ENCODE peak calls at places on chromosomes 12 and 14, in six cellular contexts. Q, V, T, K, J and P are unnamed samples.
A peak's percentile ranks its signal among the peaks of the same experiment; 100 is the strongest.

GRCh38 chr12:31362115-31362758 is 36.3 kb upstream of the SINHCAF start:
- DNase-seq in J (no peak), K (no peak), V (no peak), Q (no peak), T (no peak), P (no peak)

GRCh38 chr14:92626041-92626440 is 112.5 kb downstream of the RIN3 start:
- DNase-seq in K (no peak), J (no peak), T (no peak), V (no peak), Q (no peak), P (no peak)

GRCh38 chr12:106885546-106886249 is 70.0 kb upstream of the TMEM263 start:
- DNase-seq in Q (no peak), J (no peak), T (no peak), K (no peak), V (no peak), P (no peak)

GRCh38 chr12:12952036-12952435 is at the start of gene GPRC5D:
- DNase-seq in V (no peak), T (no peak), Q (no peak), K (no peak), J (no peak), P (no peak)

GRCh38 chr12:22792198-22792597 is 167.2 kb downstream of the ETNK1 start:
- DNase-seq in V (no peak), T (no peak), K (no peak), Q (no peak), J (no peak), P (no peak)

GRCh38 chr14:95611293-95611880 is 74.8 kb upstream of the TCL1B start:
- DNase-seq in J (no peak), V (no peak), K (peak; percentile 3), Q (no peak), T (no peak), P (no peak)

GRCh38 chr12:120438495-120439198 is 734 bp downstream of the COX6A1 start:
- DNase-seq in Q (no peak), T (no peak), J (peak; percentile 13), V (no peak), K (no peak), P (no peak)

GRCh38 chr12:124588689-124589318 is 21.4 kb upstream of the NCOR2 start:
- DNase-seq in Q (peak; percentile 75), V (peak; percentile 63), J (peak; percentile 51), K (peak; percentile 63), T (no peak), P (no peak)

GRCh38 chr12:51323966-51324895 is at the start of gene BIN2:
- DNase-seq in V (no peak), Q (peak; percentile 20), T (no peak), K (peak; percentile 40), J (peak; percentile 82), P (no peak)

GRCh38 chr12:120121343-120121742 is 4.8 kb upstream of the RAB35 start:
- DNase-seq in Q (no peak), V (no peak), T (no peak), J (no peak), K (no peak), P (no peak)

GRCh38 chr12:32918890-32919791 is 22.6 kb upstream of the PKP2 start:
- DNase-seq in V (peak; percentile 66), J (no peak), K (peak; percentile 23), T (no peak), Q (peak; percentile 9), P (no peak)

GRCh38 chr12:2137707-2138106 is 84.9 kb downstream of the CACNA1C start:
- DNase-seq in K (no peak), J (no peak), Q (no peak), V (no peak), T (no peak), P (no peak)

GRCh38 chr12:15540025-15540424 is 217.7 kb downstream of the PTPRO start:
- DNase-seq in V (no peak), K (no peak), T (no peak), Q (no peak), J (no peak), P (no peak)

GRCh38 chr12:112176321-112177010 is 51.1 kb downstream of the TRAFD1 start:
- DNase-seq in V (no peak), J (no peak), Q (no peak), T (no peak), K (no peak), P (no peak)

GRCh38 chr14:39739796-39740195 is 307.6 kb upstream of the FBXO33 start:
- DNase-seq in J (no peak), T (no peak), Q (no peak), V (no peak), K (no peak), P (no peak)

GRCh38 chr12:6954754-6955461 is 3.8 kb downstream of the PTPN6 start:
- DNase-seq in J (peak; percentile 51), T (no peak), Q (no peak), K (no peak), V (no peak), P (no peak)

GRCh38 chr12:116053479-116054195 is 223.9 kb downstream of the MED13L start:
- DNase-seq in K (peak; percentile 55), T (no peak), Q (peak; percentile 24), J (peak; percentile 65), V (peak; percentile 97), P (no peak)

GRCh38 chr12:63809566-63809965 is 29.9 kb downstream of the RXYLT1 start:
- DNase-seq in J (no peak), T (no peak), K (no peak), Q (no peak), V (peak; percentile 7), P (no peak)

DNA sequence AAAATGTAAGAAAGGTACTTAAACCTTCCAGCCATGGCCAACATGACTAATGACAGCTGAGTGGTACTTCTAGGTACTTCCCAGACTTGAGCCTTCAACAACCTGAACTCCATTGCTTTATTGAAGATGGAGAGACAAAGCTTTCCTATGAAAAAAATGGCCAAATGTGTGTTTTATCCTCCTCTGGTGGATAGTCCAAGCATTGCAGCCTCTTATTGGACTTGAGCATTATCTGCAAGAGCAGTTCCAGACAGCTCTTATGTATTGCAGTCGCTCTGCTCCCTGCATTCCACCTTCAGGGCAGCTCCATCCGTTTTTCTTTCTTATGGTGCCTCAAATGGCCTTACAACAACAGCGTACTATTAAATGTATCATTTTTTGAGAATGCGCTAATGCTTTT is 588.2 kb downstream of the NRXN3 start:
- DNase-seq in J (no peak), Q (no peak), K (peak; percentile 6), T (no peak), V (peak; percentile 11), P (peak; percentile 15)
- TF ChIP-seq CTCF in J (peak; percentile 18), Q (peak; percentile 33), K (peak; percentile 25), T (no peak), V (peak; percentile 23), P (peak; percentile 76)

DNA sequence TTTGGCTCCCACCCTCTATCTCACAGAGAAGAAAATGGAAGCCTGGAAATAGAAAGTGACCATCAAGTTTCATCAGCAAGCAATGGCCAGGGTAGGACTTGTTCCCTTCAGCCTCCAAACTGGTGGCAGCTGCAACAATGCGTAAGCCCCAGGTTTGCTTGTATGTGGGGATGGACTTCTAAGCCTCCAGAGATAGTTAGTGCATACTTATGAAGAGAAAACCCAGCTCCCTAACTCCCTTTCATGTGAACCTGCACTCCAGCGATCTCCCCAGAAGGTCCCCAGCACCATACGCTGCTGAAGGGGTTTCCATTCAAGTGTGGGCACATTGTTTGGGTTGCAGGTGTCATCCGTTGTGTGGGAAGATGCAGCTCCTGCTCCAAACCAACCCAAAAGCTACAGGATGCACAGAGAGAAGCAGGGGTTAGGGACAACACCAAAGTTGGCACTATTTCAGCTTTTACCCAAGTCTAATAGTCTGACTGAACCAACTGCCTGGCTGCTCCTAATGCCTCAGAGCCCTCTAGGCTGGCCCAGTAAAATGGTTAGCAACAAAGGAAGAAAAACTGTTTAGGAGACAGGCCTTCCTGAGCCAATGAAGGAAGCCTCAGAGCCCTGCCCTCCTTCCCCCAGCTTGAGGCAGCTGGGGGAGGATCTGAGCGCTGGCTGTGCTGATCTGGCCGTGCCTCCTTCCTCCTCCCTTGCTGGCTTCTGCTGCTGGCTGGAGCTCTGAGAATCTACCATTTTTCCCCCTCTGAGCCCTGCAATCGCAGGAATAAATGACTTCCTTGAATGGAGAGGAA is 12.3 kb downstream of the ZFP36L1 start:
- DNase-seq in K (peak; percentile 83), T (peak; percentile 52), V (peak; percentile 89), J (no peak), Q (peak; percentile 74), P (no peak)
- H3K4me3 ChIP-seq in K (no peak overlapping the region), T (no peak overlapping the region), V (no peak overlapping the region), J (no peak overlapping the region), Q (no peak overlapping the region), P (no peak overlapping the region)

GRCh38 chr12:68259318-68259940 is 6.0 kb upstream of the IL22 start:
- DNase-seq in Q (no peak), J (no peak), K (no peak), V (peak; percentile 44), T (no peak), P (no peak)
- TF ChIP-seq CTCF in Q (no peak), J (no peak), K (no peak), V (no peak), T (no peak), P (no peak)

GRCh38 chr12:109822951-109823411 is 10.2 kb downstream of the TRPV4 start:
- DNase-seq in K (peak; percentile 87), V (no peak), J (peak; percentile 85), Q (no peak), T (peak; percentile 86), P (no peak)
- H3K4me3 ChIP-seq in K (no peak overlapping the region), V (no peak overlapping the region), J (no peak overlapping the region), Q (no peak overlapping the region), T (no peak overlapping the region), P (no peak overlapping the region)

DNA sequence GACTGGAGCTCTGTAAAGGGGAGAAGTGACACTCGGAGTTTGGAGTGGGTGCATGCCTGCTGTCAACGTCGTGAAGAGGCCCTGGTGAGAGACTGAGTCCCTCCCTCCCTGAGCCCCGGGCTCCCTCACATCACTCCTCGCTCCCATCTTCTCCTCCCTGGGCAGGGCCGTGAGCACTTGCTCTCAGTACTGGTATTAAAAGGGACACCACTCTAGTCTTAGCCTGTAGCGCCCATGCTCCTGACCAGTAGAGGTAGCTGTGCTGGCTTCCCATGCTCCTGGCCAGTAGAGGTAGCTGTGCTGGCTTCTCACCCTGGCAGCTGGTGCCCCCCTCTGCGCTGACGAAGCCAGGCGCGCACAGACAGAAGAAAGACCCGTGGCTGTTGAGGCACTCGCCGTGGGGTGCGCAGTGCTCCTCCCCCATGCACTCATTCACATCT is 14.7 kb downstream of the ISCA2 start:
- DNase-seq in Q (no peak), T (no peak), J (no peak), V (no peak), K (no peak), P (no peak)
- TF ChIP-seq CTCF in Q (peak; percentile 32), T (no peak), J (no peak), V (peak; percentile 47), K (no peak), P (peak; percentile 46)